ENCODE peak calls at places on chromosome 6, in eight cellular contexts. S is prostate gland, C is tibial nerve, F is uterus, U is right cardiac atrium, M is heart left ventricle, D is adrenal gland, I is IMR-90. L is an unnamed sample.
A peak's percentile ranks its signal among the peaks of the same experiment; 100 is the strongest.

GRCh38 chr6:153511896-153512496 is 380.9 kb upstream of the RGS17 start:
- DNase-seq in S (peak; percentile 7), C (peak; percentile 27), F (no peak), U (no peak), M (no peak), D (no peak), I (peak; percentile 3), L (no peak)

GRCh38 chr6:111628117-111628866 is 22.6 kb upstream of the TRAF3IP2 start:
- DNase-seq in S (no peak), C (peak; percentile 35), F (no peak), U (no peak), M (no peak), D (no peak), I (no peak), L (no peak)

GRCh38 chr6:165186041-165186440 is 123.4 kb downstream of the C6orf118 start:
- DNase-seq in S (no peak), C (no peak), F (no peak), U (no peak), M (no peak), D (no peak), I (no peak), L (no peak)

GRCh38 chr6:129635396-129636164 is 74.4 kb downstream of the ARHGAP18 start:
- DNase-seq in S (no peak), C (no peak), F (no peak), U (no peak), M (no peak), D (no peak), I (peak; percentile 81), L (no peak)

GRCh38 chr6:69063401-69063800 is 428.3 kb downstream of the ADGRB3 start:
- DNase-seq in S (no peak), C (no peak), F (no peak), U (no peak), M (no peak), D (no peak), I (no peak), L (no peak)

GRCh38 chr6:32666420-32667300 is at the start of gene HLA-DQB1:
- DNase-seq in S (peak; percentile 20), C (peak; percentile 21), F (peak; percentile 14), U (no peak), M (peak; percentile 41), D (peak; percentile 24), I (no peak), L (no peak)

GRCh38 chr6:107629545-107630147 is 139.7 kb downstream of the SOBP start:
- DNase-seq in S (no peak), C (no peak), F (no peak), U (no peak), M (no peak), D (no peak), I (peak; percentile 35), L (no peak)

GRCh38 chr6:147390909-147391536 is 117.5 kb upstream of the SAMD5 start:
- DNase-seq in S (no peak), C (no peak), F (no peak), U (no peak), M (no peak), D (no peak), I (peak; percentile 39), L (no peak)

GRCh38 chr6:153698637-153699036 is 340.4 kb upstream of the OPRM1 start:
- DNase-seq in S (no peak), C (no peak), F (no peak), U (no peak), M (no peak), D (no peak), I (no peak), L (no peak)

GRCh38 chr6:40347571-40348011 is 239.6 kb downstream of the LRFN2 start:
- DNase-seq in S (peak; percentile 0), C (no peak), F (no peak), U (no peak), M (no peak), D (no peak), I (no peak), L (peak; percentile 54)

DNA sequence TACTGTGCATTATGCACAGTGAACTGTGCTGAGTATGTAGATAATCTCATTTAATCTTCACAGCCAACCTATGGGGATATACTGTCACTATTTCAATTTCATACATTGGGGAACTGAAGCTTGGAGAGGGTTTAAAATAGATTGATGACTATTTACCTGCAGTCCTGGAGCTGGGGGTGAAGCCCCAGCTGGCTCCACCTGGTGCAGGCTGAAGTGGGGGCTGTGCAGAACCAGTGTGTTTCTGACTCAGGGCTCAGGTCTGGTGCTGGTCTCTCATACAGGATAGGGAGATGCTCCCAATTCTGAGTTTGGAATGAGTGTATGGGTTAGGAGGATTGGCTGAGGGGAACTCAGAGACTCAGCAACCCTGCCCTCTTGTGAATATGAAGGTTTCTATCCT is 176.1 kb upstream of the CEP162 start:
- DNase-seq in S (no peak), C (no peak), F (no peak), U (no peak), M (no peak), D (no peak), I (no peak), L (no peak)
- H3K27ac ChIP-seq in S (no peak overlapping the region), C (no peak overlapping the region), F (no peak overlapping the region), U (no peak overlapping the region), M (no peak overlapping the region), D (no peak overlapping the region), I (no peak overlapping the region), L (no peak overlapping the region)

GRCh38 chr6:42099340-42100028 is 42.9 kb downstream of the C6orf132 start:
- DNase-seq in S (peak; percentile 86), C (no peak), F (peak; percentile 39), U (no peak), M (no peak), D (no peak), I (peak; percentile 71), L (no peak)

GRCh38 chr6:42100029-42100901 is 42.2 kb downstream of the C6orf132 start:
- DNase-seq in S (no peak), C (no peak), F (peak; percentile 23), U (no peak), M (no peak), D (peak; percentile 66), I (peak; percentile 84), L (no peak)

GRCh38 chr6:42103218-42103617 is 39.2 kb downstream of the C6orf132 start:
- DNase-seq in S (peak; percentile 64), C (no peak), F (no peak), U (no peak), M (no peak), D (no peak), I (no peak), L (no peak)

GRCh38 chr6:42103753-42104094 is 38.7 kb downstream of the C6orf132 start:
- DNase-seq in S (no peak), C (no peak), F (no peak), U (no peak), M (no peak), D (no peak), I (no peak), L (no peak)

DNA sequence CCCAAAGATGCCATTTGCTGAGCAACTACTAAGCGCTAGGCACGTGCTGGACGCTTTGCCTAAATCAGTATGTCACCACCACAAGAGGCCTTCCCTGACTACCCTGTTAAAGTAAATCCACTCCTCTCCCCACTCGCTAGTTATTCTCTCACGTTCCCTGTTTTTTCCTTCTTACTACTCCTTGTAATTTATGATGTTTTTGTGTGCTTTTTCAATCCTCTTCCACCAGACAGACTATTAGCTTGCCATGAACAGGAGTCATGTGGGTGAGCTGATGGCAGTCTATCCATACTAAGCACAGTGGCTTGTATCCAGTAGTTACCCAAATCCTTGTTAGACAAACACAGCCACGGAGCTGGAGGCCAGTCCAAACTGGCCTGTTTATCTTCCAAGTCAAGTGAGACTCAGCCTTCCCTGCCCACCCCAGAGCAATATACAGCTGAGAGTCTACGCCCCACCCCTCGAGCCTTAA is 41.2 kb downstream of the C6orf132 start:
- DNase-seq in S (peak; percentile 84), C (no peak), F (no peak), U (no peak), M (no peak), D (no peak), I (peak; percentile 56), L (no peak)
- H3K27ac ChIP-seq in S (peak overlapping the region; percentile 56), C (peak overlapping the region; percentile 73), F (no peak overlapping the region), U (no peak overlapping the region), M (no peak overlapping the region), D (peak overlapping the region; percentile 42), I (peak overlapping the region; percentile 59), L (no peak overlapping the region)

DNA sequence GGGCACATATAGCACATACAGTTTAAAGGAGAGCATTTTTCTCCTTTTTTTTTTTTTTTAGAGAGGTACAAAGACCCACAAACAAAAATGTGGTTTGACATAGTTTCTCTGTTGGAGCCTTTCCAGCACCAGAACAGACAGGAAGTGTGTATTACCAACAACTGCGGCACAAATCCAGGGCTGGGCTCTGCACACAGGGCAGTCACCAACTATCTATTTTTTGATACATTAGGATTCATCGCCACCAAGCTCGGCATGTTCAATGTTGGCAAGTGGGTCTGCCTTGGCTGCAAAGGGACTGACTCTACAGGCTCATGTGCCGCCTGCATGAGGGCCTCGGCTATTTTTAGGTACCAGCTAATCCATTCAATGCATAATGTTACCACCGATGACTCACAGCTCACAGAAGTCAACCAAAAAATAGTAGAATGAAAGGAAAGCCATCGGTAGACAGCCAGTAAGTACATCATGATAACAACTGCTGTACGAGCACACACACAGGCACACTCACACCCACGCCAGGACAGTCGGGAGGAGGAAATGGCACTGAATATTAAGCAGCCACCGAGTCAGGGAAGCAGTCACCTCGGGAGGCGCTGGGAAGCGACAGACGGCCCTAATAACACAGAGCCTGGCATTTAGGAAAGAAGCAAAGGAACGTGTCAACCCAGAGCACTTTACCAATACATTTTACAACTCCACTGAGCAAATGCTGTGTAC is 81.6 kb downstream of the GMPR start:
- DNase-seq in S (peak; percentile 63), C (peak; percentile 49), F (peak; percentile 60), U (peak; percentile 81), M (peak; percentile 88), D (peak; percentile 80), I (peak; percentile 98), L (peak; percentile 88)
- H3K27ac ChIP-seq in S (peak overlapping the region; percentile 64), C (peak overlapping the region; percentile 67), F (peak overlapping the region; percentile 88), U (peak overlapping the region; percentile 79), M (peak overlapping the region; percentile 97), D (peak overlapping the region; percentile 73), I (peak overlapping the region; percentile 65), L (peak overlapping the region; percentile 88)

GRCh38 chr6:63355632-63356031 is 35.8 kb upstream of the LGSN start:
- DNase-seq in S (no peak), C (no peak), F (no peak), U (no peak), M (no peak), D (no peak), I (no peak), L (no peak)

GRCh38 chr6:63353282-63353630 is 33.5 kb upstream of the LGSN start:
- DNase-seq in S (no peak), C (no peak), F (no peak), U (no peak), M (no peak), D (no peak), I (no peak), L (no peak)

GRCh38 chr6:63351995-63352586 is 32.3 kb upstream of the LGSN start:
- DNase-seq in S (no peak), C (no peak), F (no peak), U (no peak), M (no peak), D (no peak), I (peak; percentile 73), L (no peak)

GRCh38 chr6:63349401-63349800 is 29.6 kb upstream of the LGSN start:
- DNase-seq in S (no peak), C (no peak), F (no peak), U (no peak), M (no peak), D (no peak), I (no peak), L (no peak)

GRCh38 chr6:63352587-63353281 is 33.0 kb upstream of the LGSN start:
- DNase-seq in S (no peak), C (peak; percentile 37), F (no peak), U (no peak), M (peak; percentile 31), D (peak; percentile 43), I (peak; percentile 49), L (no peak)
- H3K27ac ChIP-seq in S (no peak overlapping the region), C (no peak overlapping the region), F (no peak overlapping the region), U (no peak overlapping the region), M (no peak overlapping the region), D (no peak overlapping the region), I (no peak overlapping the region), L (no peak overlapping the region)